ENCODE peak calls at places on chromosome 13, in four cellular contexts. P, W, U and D are unnamed samples.

GRCh38 chr13:67273001-67273400 is 42.9 kb upstream of the PCDH9 start:
- DNase-seq in P (peak; percentile 61), U (no peak), W (no peak), D (no peak)

GRCh38 chr13:24065172-24065571 is 95.3 kb upstream of the SPATA13 start:
- DNase-seq in W (peak; percentile 12), P (no peak), U (no peak), D (no peak)

GRCh38 chr13:30864352-30865130 is 41.5 kb upstream of the MEDAG start:
- DNase-seq in W (peak; percentile 50), P (peak; percentile 97), U (peak; percentile 66), D (no peak)

GRCh38 chr13:26693749-26694463 is 66.7 kb downstream of the GPR12 start:
- DNase-seq in W (peak; percentile 69), P (no peak), U (no peak), D (no peak)

GRCh38 chr13:52137489-52137888 is 8.6 kb upstream of the NEK5 start:
- DNase-seq in U (no peak), W (no peak), P (no peak), D (no peak)

GRCh38 chr13:94239135-94239534 is 240.3 kb downstream of the DCT start:
- DNase-seq in P (peak; percentile 88), W (no peak), U (no peak), D (no peak)

GRCh38 chr13:74145249-74145970 is 11.2 kb upstream of the KLF12 start:
- DNase-seq in W (no peak), U (no peak), P (peak; percentile 49), D (no peak)

GRCh38 chr13:105990256-105990958 is 545.1 kb downstream of the EFNB2 start:
- DNase-seq in P (peak; percentile 38), U (no peak), W (no peak), D (no peak)

GRCh38 chr13:79194272-79194671 is 211.8 kb downstream of the RBM26 start:
- DNase-seq in W (no peak), U (no peak), P (no peak), D (no peak)

GRCh38 chr13:21133077-21133476 is 43.3 kb downstream of the SKA3 start:
- DNase-seq in P (no peak), U (no peak), W (no peak), D (no peak)

GRCh38 chr13:59269476-59269875 is 894.3 kb downstream of the DIAPH3 start:
- DNase-seq in P (no peak), U (no peak), W (no peak), D (no peak)

GRCh38 chr13:20610006-20610405 is 43.0 kb downstream of the IFT88 start:
- DNase-seq in U (no peak), P (no peak), W (no peak), D (no peak)

GRCh38 chr13:79913141-79913827 is 427.6 kb downstream of the SPRY2 start:
- DNase-seq in U (no peak), W (no peak), P (no peak), D (no peak)

GRCh38 chr13:111183087-111183645 is 68.1 kb downstream of the ARHGEF7 start:
- DNase-seq in P (no peak), U (no peak), W (no peak), D (no peak)

GRCh38 chr13:42215578-42216421 is 56.2 kb upstream of the AKAP11 start:
- DNase-seq in U (no peak), P (peak; percentile 48), W (peak; percentile 78), D (peak; percentile 41)

GRCh38 chr13:23427342-23428182 is 5.9 kb downstream of the SACS start:
- DNase-seq in U (peak; percentile 80), P (peak; percentile 96), W (no peak), D (peak; percentile 33)

GRCh38 chr13:113561417-113562084 is 23.0 kb upstream of the TFDP1 start:
- DNase-seq in P (no peak), W (peak; percentile 47), U (no peak), D (peak; percentile 12)
- TF ChIP-seq CTCF in P (no peak), W (no peak), U (no peak), D (no peak)

GRCh38 chr13:50842711-50843255 is 709 bp downstream of the DLEU7 start:
- DNase-seq in W (peak; percentile 46), U (no peak), P (no peak), D (no peak)
- H3K4me3 ChIP-seq in W (no peak overlapping the region), U (peak overlapping the region; percentile 21), P (no peak overlapping the region), D (peak overlapping the region; percentile 37)

GRCh38 chr13:97307544-97307881 is 85.4 kb downstream of the MBNL2 start:
- DNase-seq in P (no peak), W (no peak), U (no peak), D (no peak)
- TF ChIP-seq CTCF in P (no peak), W (no peak), U (no peak), D (no peak)

GRCh38 chr13:98264877-98265276 is 87.8 kb upstream of the RNF113B start:
- DNase-seq in W (peak; percentile 2), U (no peak), P (no peak), D (no peak)

GRCh38 chr13:98265669-98266551 is 88.8 kb upstream of the RNF113B start:
- DNase-seq in P (peak; percentile 30), W (peak; percentile 32), U (no peak), D (peak; percentile 36)

GRCh38 chr13:98263841-98264240 is 86.8 kb upstream of the RNF113B start:
- DNase-seq in W (peak; percentile 10), P (no peak), U (no peak), D (no peak)

GRCh38 chr13:98269386-98269785 is 92.3 kb upstream of the RNF113B start:
- DNase-seq in W (no peak), U (no peak), P (no peak), D (no peak)

DNA sequence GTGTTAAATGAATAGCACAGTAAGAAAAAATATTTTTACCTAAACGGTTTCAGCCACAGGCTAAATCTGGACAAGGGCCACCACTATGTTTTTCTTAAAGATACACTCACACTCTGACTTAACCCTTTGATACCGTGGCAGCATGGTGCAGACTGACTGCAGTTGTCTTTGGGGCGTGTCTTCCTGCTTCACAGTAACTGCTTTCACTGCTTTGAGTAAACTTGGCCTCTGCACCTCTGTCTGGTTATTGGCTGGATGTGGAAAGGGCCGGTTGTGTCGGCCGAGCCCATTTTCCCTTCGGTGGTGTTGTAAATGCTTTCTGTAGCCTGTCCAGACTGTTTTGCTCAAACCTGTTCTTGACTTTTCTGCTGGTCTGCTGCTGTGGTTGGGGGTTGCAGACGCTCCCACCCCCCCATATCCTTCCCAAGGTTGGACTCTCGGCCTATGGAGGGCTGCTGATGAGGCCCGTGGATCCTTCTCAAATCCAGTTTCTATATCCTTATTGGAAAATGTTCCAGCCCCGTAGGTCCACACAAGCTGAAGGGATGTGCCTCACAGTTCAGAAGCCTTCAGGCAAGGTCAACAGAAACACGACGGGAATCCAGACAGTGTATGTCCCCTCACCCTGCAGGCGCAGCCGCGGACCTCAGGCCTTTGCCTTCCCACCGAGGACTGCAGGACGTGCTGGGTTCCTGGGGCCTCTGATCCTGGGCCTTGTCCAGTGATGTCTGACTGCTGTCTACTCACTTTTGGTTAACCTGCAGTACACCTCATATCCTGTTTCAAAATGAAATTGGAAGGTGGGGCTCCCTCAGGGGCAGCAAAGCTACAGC is 90.2 kb upstream of the RNF113B start:
- DNase-seq in P (peak; percentile 35), W (peak; percentile 33), U (no peak), D (no peak)
- H3K4me3 ChIP-seq in P (no peak overlapping the region), W (no peak overlapping the region), U (no peak overlapping the region), D (no peak overlapping the region)

GRCh38 chr13:50974268-50974667 is 64.7 kb downstream of the RNASEH2B start:
- DNase-seq in P (no peak), U (no peak), W (no peak), D (no peak)

GRCh38 chr13:50969691-50970090 is 60.1 kb downstream of the RNASEH2B start:
- DNase-seq in P (no peak), W (peak; percentile 82), U (no peak), D (no peak)
- TF ChIP-seq CTCF in P (peak; percentile 5), W (peak; percentile 67), U (no peak), D (no peak)

GRCh38 chr13:50122465-50122864 is 107.2 kb downstream of the KCNRG start:
- DNase-seq in P (no peak), U (no peak), W (peak; percentile 43), D (no peak)
- H3K4me3 ChIP-seq in P (no peak overlapping the region), U (no peak overlapping the region), W (no peak overlapping the region), D (no peak overlapping the region)